ENCODE peak calls at places on chromosome 14, in nine cellular contexts. I is psoas muscle, R is NB4, M is A549, K is mesothelial cell of epicardium, F is foreskin fibroblast, E is type B pancreatic cell, T is fibroblast of pulmonary artery, W is fibroblast of mammary gland. U is an unnamed sample.

GRCh38 chr14:74144789-74145188 is 60.0 kb downstream of the LIN52 start:
- DNase-seq in I (no peak), R (peak), M (no peak), K (no peak), F (no peak), E (no peak), T (no peak), W (no peak), U (no peak)

GRCh38 chr14:70722418-70722817 is 80.7 kb downstream of the TTC9 start:
- DNase-seq in I (no peak), R (no peak), M (no peak), K (no peak), F (no peak), E (no peak), T (no peak), W (no peak), U (no peak)

GRCh38 chr14:73368621-73369020 is 89.7 kb downstream of the NUMB start:
- DNase-seq in I (no peak), R (no peak), M (no peak), K (no peak), F (no peak), E (no peak), T (peak), W (peak), U (peak)

GRCh38 chr14:63737582-63738006 is 9.7 kb upstream of the SGPP1 start:
- DNase-seq in I (no peak), R (no peak), M (no peak), K (no peak), F (no peak), E (no peak), T (no peak), W (no peak), U (no peak)

GRCh38 chr14:75188520-75189267 is 12.3 kb upstream of the TMED10 start:
- DNase-seq in I (no peak), R (peak), M (no peak), K (no peak), F (no peak), E (no peak), T (no peak), W (no peak), U (no peak)

GRCh38 chr14:34297786-34298520 is 164.1 kb downstream of the SPTSSA start:
- DNase-seq in I (no peak), R (no peak), M (no peak), K (no peak), F (no peak), E (no peak), T (no peak), W (no peak), U (no peak)

GRCh38 chr14:33851931-33852330 is 98.9 kb downstream of the EGLN3 start:
- DNase-seq in I (no peak), R (no peak), M (no peak), K (no peak), F (no peak), E (no peak), T (no peak), W (no peak), U (no peak)

GRCh38 chr14:102236026-102236425 is 68.9 kb downstream of the MOK start:
- DNase-seq in I (no peak), R (no peak), M (no peak), K (no peak), F (no peak), E (no peak), T (no peak), W (no peak), U (no peak)

GRCh38 chr14:22976620-22977433 is 5.5 kb downstream of the AJUBA start:
- DNase-seq in I (no peak), R (no peak), M (peak), K (no peak), F (no peak), E (no peak), T (peak), W (peak), U (peak)

GRCh38 chr14:29458547-29458946 is 469.1 kb downstream of the PRKD1 start:
- DNase-seq in I (no peak), R (no peak), M (no peak), K (no peak), F (no peak), E (no peak), T (no peak), W (no peak), U (no peak)

GRCh38 chr14:26008290-26008689 is 589.5 kb downstream of the NOVA1 start:
- DNase-seq in I (no peak), R (peak), M (no peak), K (no peak), F (no peak), E (no peak), T (peak), W (peak), U (peak)

GRCh38 chr14:54480830-54481562 is 7.8 kb downstream of the GMFB start:
- DNase-seq in I (no peak), R (no peak), M (no peak), K (no peak), F (no peak), E (no peak), T (no peak), W (no peak), U (no peak)

GRCh38 chr14:56112781-56113180 is 5.4 kb upstream of the PELI2 start:
- DNase-seq in I (no peak), R (peak), M (no peak), K (no peak), F (no peak), E (no peak), T (no peak), W (no peak), U (no peak)

GRCh38 chr14:38366374-38366773 is 110.5 kb upstream of the CLEC14A start:
- DNase-seq in I (no peak), R (no peak), M (no peak), K (no peak), F (no peak), E (no peak), T (peak), W (peak), U (no peak)

GRCh38 chr14:75181426-75182062 is 5.1 kb upstream of the TMED10 start:
- DNase-seq in I (no peak), R (no peak), M (no peak), K (no peak), F (no peak), E (no peak), T (no peak), W (no peak), U (no peak)

DNA sequence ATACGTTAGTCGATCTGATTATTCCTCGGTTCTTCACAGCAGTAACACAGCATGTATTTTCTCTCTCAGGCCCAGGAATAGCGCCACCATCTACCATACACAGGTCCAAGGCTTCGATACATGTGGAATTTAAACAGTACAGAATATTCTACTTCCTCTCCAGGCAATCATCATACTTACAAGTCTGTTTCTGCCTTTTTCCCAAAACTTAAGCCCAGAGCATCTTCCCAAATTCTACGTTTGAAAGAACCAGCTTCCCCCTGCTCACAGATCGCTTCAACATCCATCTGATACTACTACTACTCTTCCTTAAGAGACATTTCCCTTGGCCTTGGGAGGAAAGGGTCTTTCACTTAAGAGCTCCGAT is 626 bp downstream of the TXNDC16 start:
- DNase-seq in I (no peak), R (peak), M (no peak), K (no peak), F (peak), E (no peak), T (peak), W (peak), U (peak)
- TF ChIP-seq CTCF in I (no peak), R (peak), M (peak), K (no peak), F (peak), E (peak), T (peak), W (peak), U (peak)

GRCh38 chr14:58574623-58575022 is 63.1 kb upstream of the DACT1 start:
- DNase-seq in I (no peak), R (no peak), M (no peak), K (no peak), F (no peak), E (no peak), T (no peak), W (no peak), U (no peak)
- TF ChIP-seq CTCF in I (no peak), R (no peak), M (no peak), K (no peak), F (peak), E (no peak), T (peak), W (peak), U (peak)

DNA sequence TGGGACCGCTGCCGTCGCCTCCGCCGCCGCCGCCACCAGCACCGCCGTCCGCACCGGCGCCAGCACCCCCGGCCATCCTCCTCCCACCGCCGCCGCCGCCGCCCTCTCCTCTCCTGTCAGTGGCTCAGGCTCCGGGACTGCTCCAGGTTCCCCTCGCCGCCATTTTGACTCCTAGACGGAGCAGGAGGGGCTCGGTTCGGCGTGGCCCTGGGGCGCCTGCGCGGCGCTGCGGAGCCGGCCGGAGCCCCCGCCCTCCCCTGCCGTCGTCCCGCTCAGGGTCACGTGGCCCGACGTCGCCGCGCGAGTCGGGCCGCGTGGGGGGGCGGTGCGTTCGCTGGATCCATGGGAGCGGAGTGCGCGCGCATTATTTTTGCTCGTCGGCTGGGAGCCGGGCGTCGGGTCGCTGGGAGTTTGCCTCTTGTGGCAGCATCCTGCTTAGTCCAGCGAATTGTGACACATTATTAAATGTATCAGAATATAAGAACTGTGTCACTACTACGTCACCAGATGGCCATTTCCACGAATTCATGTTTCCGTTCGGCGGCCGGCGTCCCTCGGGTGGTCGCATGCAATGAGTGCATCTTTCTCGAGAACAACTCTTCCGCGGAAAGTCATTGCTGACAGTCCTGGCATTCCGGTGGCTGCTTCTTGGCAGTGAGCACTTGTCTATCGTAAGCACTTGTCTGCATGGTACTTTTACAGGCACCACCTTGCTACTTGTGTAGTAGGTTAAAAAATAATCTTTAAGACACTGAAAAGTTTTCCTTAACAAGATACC is at the start of gene BTBD7:
- DNase-seq in I (peak), R (peak), M (peak), K (peak), F (peak), E (peak), T (peak), W (peak), U (peak)
- TF ChIP-seq CTCF in I (peak), R (no peak), M (no peak), K (peak), F (no peak), E (peak), T (no peak), W (peak), U (peak)

GRCh38 chr14:104331871-104332605 is 193.7 kb downstream of the KIF26A start:
- DNase-seq in I (peak), R (no peak), M (no peak), K (peak), F (no peak), E (no peak), T (no peak), W (no peak), U (no peak)
- TF ChIP-seq CTCF in I (no peak), R (no peak), M (no peak), K (peak), F (no peak), E (peak), T (no peak), W (peak), U (no peak)

DNA sequence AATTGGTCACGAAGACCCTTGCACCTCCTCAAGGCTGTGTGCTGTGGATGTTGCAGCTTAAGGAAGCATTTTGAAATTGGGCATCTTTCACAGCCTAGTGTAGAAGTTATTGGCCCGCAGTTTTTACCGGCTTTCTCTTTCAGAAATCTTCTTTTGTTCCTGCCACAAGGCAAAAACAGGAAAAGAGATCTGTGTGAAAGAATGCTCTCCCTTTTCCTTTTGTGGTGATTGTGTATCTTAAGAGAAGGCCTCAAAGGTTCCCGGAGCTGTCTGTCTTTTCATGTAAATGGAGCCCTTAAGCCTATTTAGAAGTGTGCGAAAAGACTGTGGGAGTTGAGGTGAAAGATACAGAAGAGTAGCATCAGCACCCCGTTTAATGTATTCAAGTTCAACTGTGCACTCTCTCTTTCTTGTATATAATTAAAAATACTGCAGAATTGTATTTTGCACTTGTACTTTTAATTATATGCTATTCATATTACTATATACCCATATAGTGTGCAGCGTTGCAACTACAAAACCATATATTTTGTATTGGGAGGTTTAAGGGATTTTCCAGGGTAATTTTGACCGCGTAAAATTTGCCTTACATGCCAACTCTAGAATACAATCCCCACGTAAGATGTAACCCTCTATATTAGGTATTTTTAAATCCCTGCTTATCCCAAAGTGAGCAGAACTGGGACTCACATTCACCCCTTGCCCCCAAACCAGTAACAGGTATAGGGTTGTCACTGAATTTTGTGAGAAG is 441.7 kb downstream of the RAD51B start:
- DNase-seq in I (no peak), R (no peak), M (no peak), K (no peak), F (no peak), E (no peak), T (no peak), W (no peak), U (no peak)
- TF ChIP-seq CTCF in I (no peak), R (no peak), M (no peak), K (no peak), F (no peak), E (no peak), T (no peak), W (no peak), U (no peak)

GRCh38 chr14:99524804-99525698 is 43.8 kb downstream of the CCNK start:
- DNase-seq in I (peak), R (no peak), M (peak), K (no peak), F (no peak), E (no peak), T (peak), W (peak), U (peak)
- TF ChIP-seq CTCF in I (no peak), R (peak), M (peak), K (no peak), F (peak), E (peak), T (peak), W (peak), U (peak)

DNA sequence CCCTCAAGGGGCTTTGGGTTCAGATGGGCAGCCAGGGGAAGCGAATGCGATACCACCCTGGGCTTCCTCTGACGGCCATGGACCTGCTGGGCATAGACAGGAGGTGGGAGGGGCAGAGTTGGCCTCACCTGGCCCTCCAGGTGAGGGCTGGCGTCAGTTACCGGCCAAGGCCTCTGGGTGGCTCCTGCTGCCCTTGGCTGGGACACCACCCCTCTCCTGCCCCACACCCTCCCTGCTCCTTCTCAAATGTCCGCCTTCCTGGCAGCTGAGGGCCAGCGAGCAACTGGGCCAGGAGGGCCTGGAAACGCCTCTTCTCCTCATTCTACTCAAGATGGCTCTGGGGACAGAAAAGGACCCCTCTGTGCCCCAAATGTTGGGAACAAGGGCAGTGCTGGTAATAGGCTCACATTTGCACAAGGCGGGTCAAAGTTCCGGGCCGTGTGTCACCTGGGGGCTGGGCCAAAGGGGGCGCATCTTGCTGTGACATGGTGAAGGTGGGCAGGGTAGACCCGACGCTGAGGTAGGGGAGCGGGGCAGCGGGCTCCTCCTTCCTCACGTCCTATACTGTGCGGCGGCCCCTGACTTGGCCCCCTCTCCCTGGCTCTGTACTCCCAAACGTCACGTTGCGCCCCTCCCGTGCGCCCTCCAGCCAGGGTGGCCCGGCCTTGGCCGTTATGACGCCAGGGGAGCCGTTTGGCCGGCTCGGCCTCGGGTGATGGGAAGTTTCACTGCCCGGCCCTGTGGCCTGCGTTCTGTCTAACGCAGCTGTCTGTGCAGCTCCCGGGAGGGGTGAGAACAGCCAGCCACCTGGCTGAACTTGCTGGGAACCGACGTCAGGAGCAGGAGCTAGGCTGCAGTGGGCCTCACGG is 18.1 kb upstream of the DLK1 start:
- DNase-seq in I (peak), R (no peak), M (no peak), K (peak), F (no peak), E (no peak), T (peak), W (peak), U (peak)
- TF ChIP-seq CTCF in I (no peak), R (no peak), M (no peak), K (no peak), F (no peak), E (peak), T (no peak), W (no peak), U (no peak)

GRCh38 chr14:95346266-95346665 is 26.6 kb upstream of the CLMN start:
- DNase-seq in I (no peak), R (no peak), M (no peak), K (no peak), F (no peak), E (no peak), T (no peak), W (no peak), U (no peak)

GRCh38 chr14:95345032-95345431 is 25.3 kb upstream of the CLMN start:
- DNase-seq in I (no peak), R (no peak), M (no peak), K (no peak), F (no peak), E (no peak), T (no peak), W (no peak), U (no peak)

GRCh38 chr14:95346820-95347219 is 27.1 kb upstream of the CLMN start:
- DNase-seq in I (no peak), R (no peak), M (peak), K (no peak), F (no peak), E (no peak), T (no peak), W (peak), U (no peak)

GRCh38 chr14:95349241-95349640 is 29.5 kb upstream of the CLMN start:
- DNase-seq in I (no peak), R (no peak), M (no peak), K (no peak), F (no peak), E (no peak), T (no peak), W (no peak), U (no peak)

GRCh38 chr14:95348395-95349080 is 28.8 kb upstream of the CLMN start:
- DNase-seq in I (no peak), R (no peak), M (no peak), K (no peak), F (no peak), E (no peak), T (no peak), W (no peak), U (no peak)
- TF ChIP-seq CTCF in I (no peak), R (no peak), M (no peak), K (no peak), F (no peak), E (no peak), T (no peak), W (no peak), U (no peak)